ENCODE peak calls at places on chromosome 22, in seven cellular contexts. Z is AG09309, G is BE2C, K is foreskin fibroblast, X is pancreas, N is heart right ventricle, S is A549. W is an unnamed sample.

GRCh38 chr22:36506637-36507517 is at the start of gene FOXRED2:
- DNase-seq in Z (no peak), K (peak), S (peak), X (peak), N (peak), G (peak), W (peak)

GRCh38 chr22:25666308-25666707 is 75.7 kb upstream of the MYO18B start:
- DNase-seq in S (peak), K (no peak), Z (no peak), G (peak), N (peak), X (no peak), W (no peak)

GRCh38 chr22:26462971-26463661 is 20.5 kb downstream of the HPS4 start:
- DNase-seq in N (no peak), G (no peak), S (no peak), K (peak), Z (no peak), X (no peak), W (no peak)

GRCh38 chr22:46969491-46969890 is 207.0 kb downstream of the TBC1D22A start:
- DNase-seq in X (no peak), K (no peak), N (no peak), Z (no peak), S (no peak), G (no peak), W (no peak)

GRCh38 chr22:45051419-45051818 is 41.6 kb upstream of the PHF21B start:
- DNase-seq in G (no peak), N (no peak), K (no peak), Z (no peak), X (no peak), S (no peak), W (no peak)

GRCh38 chr22:48687606-48688005 is 1140.1 kb downstream of the BRD1 start:
- DNase-seq in X (peak), N (no peak), S (no peak), K (no peak), G (no peak), Z (no peak), W (no peak)

GRCh38 chr22:43427296-43428004 is 15.6 kb downstream of the MPPED1 start:
- DNase-seq in G (no peak), Z (no peak), K (no peak), S (no peak), N (no peak), X (no peak), W (no peak)

GRCh38 chr22:48713266-48714205 is 1114.1 kb downstream of the BRD1 start:
- DNase-seq in N (no peak), G (no peak), S (no peak), K (no peak), Z (no peak), X (no peak), W (no peak)

GRCh38 chr22:25045176-25045575 is 92.7 kb downstream of the KIAA1671 start:
- DNase-seq in N (no peak), G (no peak), K (no peak), X (no peak), Z (no peak), S (no peak), W (no peak)

GRCh38 chr22:48712558-48712957 is 1115.1 kb downstream of the BRD1 start:
- DNase-seq in K (no peak), N (no peak), X (no peak), G (no peak), S (no peak), Z (no peak), W (no peak)

GRCh38 chr22:40220316-40221054 is 42.8 kb downstream of the TNRC6B start:
- DNase-seq in X (no peak), K (no peak), S (no peak), Z (no peak), N (no peak), G (no peak), W (no peak)

GRCh38 chr22:30733081-30733680 is 38.5 kb downstream of the OSBP2 start:
- DNase-seq in S (no peak), Z (no peak), G (no peak), N (no peak), X (no peak), K (peak), W (no peak)

GRCh38 chr22:19036523-19037273 is 85.5 kb downstream of the DGCR2 start:
- DNase-seq in X (peak), G (no peak), Z (no peak), S (peak), K (peak), N (no peak), W (no peak)

GRCh38 chr22:35345808-35346505 is 34.9 kb upstream of the HMOX1 start:
- DNase-seq in N (no peak), K (no peak), Z (no peak), G (no peak), X (no peak), S (no peak), W (no peak)

GRCh38 chr22:35341090-35341874 is 39.6 kb upstream of the HMOX1 start:
- DNase-seq in X (no peak), K (no peak), S (no peak), Z (no peak), N (no peak), G (no peak), W (no peak)

GRCh38 chr22:35342390-35342789 is 38.5 kb upstream of the HMOX1 start:
- DNase-seq in X (no peak), Z (no peak), N (no peak), K (no peak), S (no peak), G (no peak), W (no peak)

GRCh38 chr22:35344956-35345690 is 35.8 kb upstream of the HMOX1 start:
- DNase-seq in K (no peak), G (no peak), Z (no peak), X (no peak), S (no peak), N (no peak), W (no peak)

DNA sequence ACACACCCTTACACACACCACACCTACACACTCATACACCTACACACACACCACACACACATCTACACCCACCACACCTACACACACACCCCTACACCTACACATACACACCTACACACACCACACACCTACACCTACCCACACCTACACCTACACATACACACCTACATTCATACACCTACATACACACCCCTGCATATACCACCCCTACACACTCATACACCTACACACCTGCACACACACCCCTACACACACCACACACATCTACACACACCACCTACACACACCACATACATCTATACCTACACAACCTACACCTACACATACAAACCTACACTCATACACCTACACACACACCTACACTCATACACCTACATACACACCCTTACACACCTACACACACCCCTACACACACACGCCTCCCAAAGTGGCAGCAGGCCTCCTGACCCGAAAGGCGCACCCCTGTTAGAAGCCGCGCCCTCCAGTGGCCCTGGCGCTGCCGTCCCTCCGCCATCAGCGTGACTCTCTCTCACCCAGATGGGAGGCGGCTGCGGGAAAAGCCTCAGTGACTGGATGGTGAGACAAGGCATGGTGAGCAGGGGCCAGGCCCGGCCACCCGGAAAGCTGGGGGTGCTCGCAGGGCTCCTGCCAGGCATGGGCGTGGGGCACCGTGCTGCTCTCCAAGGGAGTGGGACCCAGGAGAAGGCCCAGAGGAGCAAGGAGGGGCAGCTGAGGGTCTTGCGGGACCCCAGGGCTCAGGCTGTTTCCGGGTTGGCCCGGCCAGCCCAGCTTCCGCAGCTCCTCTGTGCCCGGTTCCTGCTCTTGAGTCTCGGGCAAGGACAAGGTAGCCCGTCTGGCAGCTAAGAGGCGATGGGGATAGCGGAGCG is 37.0 kb upstream of the HMOX1 start:
- DNase-seq in N (no peak), G (no peak), X (no peak), Z (no peak), S (no peak), K (no peak), W (no peak)
- TF ChIP-seq CTCF in N (no peak), G (no peak), X (no peak), Z (no peak), S (no peak), K (no peak), W (no peak)

DNA sequence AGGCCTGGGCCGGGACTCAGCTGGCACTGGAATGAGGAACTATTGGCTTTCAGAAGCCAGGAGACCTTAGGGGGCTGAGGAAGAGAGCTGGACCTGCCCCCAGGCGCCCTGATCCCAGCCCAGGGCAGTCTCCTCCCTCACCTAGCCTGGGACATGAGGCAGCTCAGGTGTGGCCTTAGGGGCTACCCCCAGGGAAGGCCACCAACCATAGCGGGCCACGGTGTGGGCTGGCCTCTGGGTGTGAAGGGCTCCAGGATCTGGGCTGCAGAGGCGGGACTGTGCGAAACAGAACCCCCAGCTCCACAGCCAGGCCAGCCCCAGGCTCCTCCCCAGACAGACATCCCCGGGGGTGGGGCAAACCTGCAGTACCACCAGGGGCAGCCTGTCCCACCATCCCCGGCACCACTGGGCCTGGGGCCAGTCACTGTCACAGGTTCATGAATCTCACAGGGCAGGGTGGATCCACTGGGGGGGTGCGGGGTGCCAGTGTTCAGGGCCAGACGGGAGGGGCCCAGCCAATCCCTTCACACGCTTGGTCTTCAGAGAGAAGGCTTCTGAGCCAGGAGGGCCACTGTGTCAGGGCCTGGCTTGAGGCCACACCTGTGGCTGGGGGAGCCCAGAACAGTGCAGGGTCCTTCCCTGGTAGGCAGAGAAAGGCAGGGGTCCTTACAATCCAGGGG is 3.5 kb downstream of the PLXNB2 start:
- DNase-seq in S (peak), Z (no peak), X (peak), N (peak), G (peak), K (no peak), W (no peak)
- H3K4me3 ChIP-seq in S (peak), Z (peak), X (no peak), N (no peak), G (no peak), K (peak), W (peak)

GRCh38 chr22:42313804-42314581 is 43.5 kb upstream of the TCF20 start:
- DNase-seq in Z (no peak), G (peak), N (no peak), X (peak), S (peak), K (no peak), W (no peak)
- TF ChIP-seq CTCF in Z (no peak), G (peak), N (peak), X (peak), S (peak), K (peak), W (peak)

DNA sequence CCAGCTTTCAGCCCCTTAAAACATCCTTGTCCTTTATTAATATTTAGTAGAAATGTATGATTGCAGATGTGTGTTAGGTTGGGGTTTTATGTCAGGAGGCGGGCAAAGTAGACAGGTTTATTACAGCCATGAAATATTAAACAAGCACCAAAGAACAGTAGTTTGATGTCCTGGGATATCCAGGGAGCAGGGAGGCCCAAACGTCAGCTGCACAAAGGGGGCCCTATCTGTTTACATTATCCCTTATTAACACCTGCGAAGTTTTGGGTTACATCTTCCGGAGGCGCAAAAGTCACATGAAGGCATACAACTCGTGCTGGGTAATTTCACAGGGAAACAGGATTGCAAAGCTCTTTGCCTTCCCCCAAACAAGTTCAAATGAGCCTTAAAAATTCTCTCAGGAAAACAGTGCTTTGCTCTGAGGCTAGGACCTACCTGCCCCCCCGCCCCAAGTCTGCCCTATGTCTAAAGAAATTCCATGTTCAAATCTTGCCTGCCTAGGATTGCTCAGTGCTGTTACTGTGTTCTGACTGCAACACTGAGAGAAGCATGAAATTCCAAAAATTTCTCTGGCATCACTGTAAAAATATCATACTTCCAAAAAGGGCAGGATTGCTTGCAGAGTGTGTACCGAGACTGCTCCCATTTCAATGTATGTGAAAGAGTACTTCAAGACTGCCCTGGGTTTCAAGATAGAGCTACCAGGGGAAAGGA is 8.9 kb downstream of the MN1 start:
- DNase-seq in G (no peak), N (no peak), Z (no peak), X (no peak), K (no peak), S (no peak), W (no peak)
- H3K4me3 ChIP-seq in G (no peak), N (peak), Z (no peak), X (no peak), K (no peak), S (no peak), W (no peak)

GRCh38 chr22:42275970-42276369 is 5.5 kb upstream of the TCF20 start:
- DNase-seq in K (no peak), N (no peak), S (no peak), Z (no peak), G (no peak), X (no peak), W (no peak)

GRCh38 chr22:42277232-42277753 is 6.8 kb upstream of the TCF20 start:
- DNase-seq in N (no peak), K (no peak), G (no peak), X (no peak), S (no peak), Z (no peak), W (no peak)

GRCh38 chr22:42279425-42280020 is 9.1 kb upstream of the TCF20 start:
- DNase-seq in K (no peak), G (no peak), S (no peak), N (no peak), X (peak), Z (no peak), W (no peak)

GRCh38 chr22:42280140-42280539 is 9.7 kb upstream of the TCF20 start:
- DNase-seq in X (no peak), K (no peak), N (no peak), Z (no peak), G (no peak), S (no peak), W (no peak)

DNA sequence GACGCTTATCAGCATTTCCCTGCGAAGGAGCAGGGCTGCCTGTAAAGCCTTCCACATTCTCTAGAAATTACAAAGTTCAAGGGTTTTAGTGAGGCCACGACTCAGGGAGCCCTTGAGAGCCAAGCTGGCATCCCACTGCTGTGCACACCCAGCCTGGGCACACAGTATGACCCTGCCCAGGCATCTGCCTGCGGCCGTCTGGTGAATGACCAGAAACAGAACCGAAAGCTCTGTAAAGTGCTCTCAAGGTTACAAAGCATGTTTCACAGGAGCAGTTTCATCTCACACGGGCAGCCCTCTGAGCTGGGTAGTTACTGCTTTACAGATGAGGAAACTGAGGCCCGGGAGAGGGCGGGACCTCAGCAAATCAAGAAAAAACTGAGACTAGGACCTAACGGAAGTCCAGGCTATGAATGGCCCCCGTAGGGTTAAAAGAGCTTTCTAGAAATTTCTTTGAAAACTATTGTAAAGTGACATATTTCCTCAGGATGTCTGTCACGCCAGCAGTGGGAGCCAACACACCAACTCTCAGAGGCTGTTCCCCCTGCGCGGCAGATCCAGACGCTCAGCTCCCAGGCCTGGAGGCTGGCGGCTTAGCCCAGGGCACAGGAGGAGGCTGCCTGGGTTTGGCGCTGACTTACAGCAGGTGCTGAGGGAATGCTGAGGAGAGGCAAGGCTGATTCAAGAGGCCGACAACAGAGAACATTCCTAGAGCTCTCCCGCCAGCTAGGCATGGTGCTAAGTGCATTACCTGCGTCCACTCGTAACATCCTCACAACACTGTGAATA is 7.7 kb upstream of the TCF20 start:
- DNase-seq in S (no peak), G (peak), Z (no peak), N (no peak), K (no peak), X (no peak), W (no peak)
- TF ChIP-seq CTCF in S (no peak), G (peak), Z (peak), N (peak), K (peak), X (no peak), W (peak)

DNA sequence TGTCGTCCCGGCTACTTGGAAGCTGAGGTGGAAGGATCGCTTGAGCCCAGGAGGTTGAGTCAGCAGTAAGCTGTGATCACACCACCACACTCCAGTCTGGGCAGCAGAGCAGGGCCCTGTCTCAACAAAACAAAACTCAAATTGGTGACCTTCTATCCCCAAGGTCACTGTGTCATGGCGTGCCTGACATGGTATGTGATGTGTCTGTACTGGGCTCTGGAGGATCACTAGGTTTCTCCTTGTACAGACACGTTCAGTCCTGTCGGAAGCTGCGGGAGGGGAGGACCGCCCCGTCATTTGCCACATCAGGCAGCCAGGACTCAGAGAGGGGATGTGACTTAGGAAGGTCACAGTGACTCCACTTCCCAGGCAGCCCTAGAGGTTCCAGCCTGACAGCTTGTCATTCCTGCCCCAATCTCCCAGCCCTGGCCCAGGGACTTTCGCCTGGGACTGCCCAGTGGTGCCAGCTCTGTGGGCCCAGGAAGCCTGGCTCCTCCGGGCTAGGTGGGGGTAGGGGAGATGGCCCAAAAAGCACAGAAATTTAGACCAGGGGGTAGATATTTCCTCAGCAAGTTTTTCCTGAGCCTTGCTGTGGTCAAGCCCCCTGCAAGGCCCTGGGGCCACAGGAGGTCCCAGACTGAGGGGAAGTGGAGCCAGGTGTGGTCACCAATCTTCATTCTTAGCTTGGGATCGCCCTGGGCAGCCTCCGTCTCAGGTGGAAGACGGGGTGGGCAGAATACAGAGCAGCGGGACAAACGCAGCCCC is 53.2 kb downstream of the TRIOBP start:
- DNase-seq in G (no peak), X (no peak), S (no peak), Z (no peak), N (no peak), K (peak), W (no peak)
- H3K4me3 ChIP-seq in G (no peak), X (no peak), S (no peak), Z (no peak), N (no peak), K (peak), W (no peak)

GRCh38 chr22:27578937-27579617 is 222.5 kb downstream of the MN1 start:
- DNase-seq in N (no peak), Z (peak), K (no peak), S (no peak), G (no peak), X (no peak), W (no peak)
- TF ChIP-seq CTCF in N (no peak), Z (no peak), K (no peak), S (no peak), G (no peak), X (no peak), W (no peak)

GRCh38 chr22:38845368-38845740 is 1.5 kb upstream of the NPTXR start:
- DNase-seq in G (no peak), Z (no peak), K (no peak), S (no peak), N (no peak), X (peak), W (no peak)

GRCh38 chr22:38843201-38843715 is 570 bp downstream of the NPTXR start:
- DNase-seq in X (peak), S (peak), N (no peak), K (peak), G (peak), Z (no peak), W (peak)

GRCh38 chr22:38844661-38845367 is 986 bp upstream of the NPTXR start:
- DNase-seq in N (no peak), Z (no peak), X (peak), G (no peak), K (no peak), S (no peak), W (no peak)

GRCh38 chr22:38842512-38843200 is 1.2 kb downstream of the NPTXR start:
- DNase-seq in S (no peak), G (no peak), Z (no peak), N (no peak), X (no peak), K (no peak), W (no peak)

GRCh38 chr22:38843716-38844660 is at the start of gene NPTXR:
- DNase-seq in K (peak), G (peak), Z (no peak), N (no peak), S (peak), X (peak), W (peak)
- H3K4me3 ChIP-seq in K (peak), G (peak), Z (no peak), N (peak), S (peak), X (peak), W (peak)

W was measured in retinal pigment epithelial cell.